ENCODE peak calls at places on chromosomes 6 and 20, in four cellular contexts. One of them, this sample, is unnamed.

GRCh38 chr6:169048806-169049205 is 204.8 kb downstream of the THBS2 start:
- DNase-seq in HCT116: no peak
- DNase-seq in HepG2: no peak
- DNase-seq in K562: no peak
- DNase-seq in this sample: no peak

GRCh38 chr6:105648276-105648675 is 245.4 kb upstream of the PREP start:
- DNase-seq in HepG2: no peak
- DNase-seq in K562: no peak
- DNase-seq in HCT116: no peak
- DNase-seq in this sample: no peak

GRCh38 chr6:138520463-138520862 is 21.2 kb upstream of the NHSL1 start:
- DNase-seq in HCT116: no peak
- DNase-seq in HepG2: no peak
- DNase-seq in K562: no peak
- DNase-seq in this sample: no peak

GRCh38 chr20:46131396-46131795 is 13.3 kb downstream of the CD40 start:
- DNase-seq in K562: no peak
- DNase-seq in HCT116: no peak
- DNase-seq in HepG2: no peak
- DNase-seq in this sample: no peak

GRCh38 chr20:48482790-48483189 is 345.0 kb downstream of the PREX1 start:
- DNase-seq in HepG2: no peak
- DNase-seq in K562: no peak
- DNase-seq in HCT116: no peak
- DNase-seq in this sample: no peak

GRCh38 chr6:47206626-47207025 is 103.1 kb downstream of the TNFRSF21 start:
- DNase-seq in HepG2: no peak
- DNase-seq in HCT116: no peak
- DNase-seq in K562: no peak
- DNase-seq in this sample: no peak

GRCh38 chr20:64198347-64198746 is 34.1 kb downstream of the MYT1 start:
- DNase-seq in HCT116: no peak
- DNase-seq in K562: no peak
- DNase-seq in HepG2: no peak
- DNase-seq in this sample: no peak

GRCh38 chr20:60262967-60263603 is 304.9 kb downstream of the CDH26 start:
- DNase-seq in HCT116: no peak
- DNase-seq in K562: peak
- DNase-seq in HepG2: peak
- DNase-seq in this sample: peak

GRCh38 chr20:43938017-43938655 is 23.5 kb downstream of the TOX2 start:
- DNase-seq in K562: no peak
- DNase-seq in HepG2: no peak
- DNase-seq in HCT116: no peak
- DNase-seq in this sample: no peak

GRCh38 chr20:36181934-36182603 is 27.5 kb downstream of the EPB41L1 start:
- DNase-seq in K562: no peak
- DNase-seq in HepG2: peak
- DNase-seq in HCT116: no peak
- DNase-seq in this sample: no peak

GRCh38 chr20:45358282-45359068 is 4.5 kb upstream of the SYS1 start:
- DNase-seq in HepG2: peak
- DNase-seq in HCT116: no peak
- DNase-seq in K562: no peak
- DNase-seq in this sample: no peak

GRCh38 chr20:6122111-6122872 is 538 bp downstream of the FERMT1 start:
- DNase-seq in K562: no peak
- DNase-seq in HepG2: peak
- DNase-seq in HCT116: no peak
- DNase-seq in this sample: no peak

GRCh38 chr20:64245746-64246595 is 9.6 kb upstream of the PCMTD2 start:
- DNase-seq in K562: no peak
- DNase-seq in HCT116: no peak
- DNase-seq in HepG2: no peak
- DNase-seq in this sample: no peak

GRCh38 chr6:66995669-66996068 is 1288.6 kb upstream of the EYS start:
- DNase-seq in HepG2: no peak
- DNase-seq in HCT116: no peak
- DNase-seq in K562: no peak
- DNase-seq in this sample: no peak

GRCh38 chr20:58706975-58707681 is 14.5 kb downstream of the NPEPL1 start:
- DNase-seq in HCT116: no peak
- DNase-seq in HepG2: no peak
- DNase-seq in K562: no peak
- DNase-seq in this sample: no peak

GRCh38 chr6:168051648-168052047 is 27.4 kb downstream of the FRMD1 start:
- DNase-seq in K562: no peak
- DNase-seq in HepG2: no peak
- DNase-seq in HCT116: no peak
- DNase-seq in this sample: no peak

GRCh38 chr6:71333050-71333449 is 44.4 kb downstream of the OGFRL1 start:
- DNase-seq in HCT116: no peak
- DNase-seq in HepG2: no peak
- DNase-seq in K562: no peak
- DNase-seq in this sample: no peak

GRCh38 chr20:7841967-7842301 is 98.3 kb downstream of the HAO1 start:
- DNase-seq in K562: no peak
- DNase-seq in HepG2: no peak
- DNase-seq in HCT116: no peak
- DNase-seq in this sample: peak

GRCh38 chr6:41228616-41229015 is 467 bp downstream of the TREML4 start:
- DNase-seq in HCT116: no peak
- DNase-seq in K562: no peak
- DNase-seq in HepG2: no peak
- DNase-seq in this sample: no peak

GRCh38 chr6:30615958-30616810 is 859 bp downstream of the PPP1R10 start:
- DNase-seq in HCT116: no peak
- DNase-seq in K562: peak
- DNase-seq in HepG2: peak
- DNase-seq in this sample: no peak

GRCh38 chr20:45861157-45862075 is 4.0 kb downstream of the ZSWIM3 start:
- DNase-seq in HepG2: peak
- DNase-seq in K562: no peak
- DNase-seq in HCT116: no peak
- DNase-seq in this sample: no peak

GRCh38 chr6:30495993-30496392 is 6.7 kb downstream of the HLA-E start:
- DNase-seq in HepG2: no peak
- DNase-seq in K562: no peak
- DNase-seq in HCT116: no peak
- DNase-seq in this sample: no peak

GRCh38 chr20:2879148-2879547 is 5.9 kb downstream of the PTPRA start:
- DNase-seq in K562: no peak
- DNase-seq in HepG2: no peak
- DNase-seq in HCT116: no peak
- DNase-seq in this sample: no peak

GRCh38 chr20:31870703-31871601 is 518 bp downstream of the TTLL9 start:
- DNase-seq in HepG2: no peak
- DNase-seq in K562: no peak
- DNase-seq in HCT116: no peak
- DNase-seq in this sample: no peak

GRCh38 chr6:154012852-154013251 is 26.2 kb upstream of the OPRM1 start:
- DNase-seq in HCT116: no peak
- DNase-seq in HepG2: no peak
- DNase-seq in K562: no peak
- DNase-seq in this sample: no peak

GRCh38 chr20:62023935-62024334 is 41.7 kb downstream of the TAF4 start:
- DNase-seq in K562: no peak
- DNase-seq in HCT116: no peak
- DNase-seq in HepG2: peak
- DNase-seq in this sample: no peak

GRCh38 chr6:122315842-122316241 is 83.6 kb upstream of the HSF2 start:
- DNase-seq in HCT116: no peak
- DNase-seq in HepG2: no peak
- DNase-seq in K562: no peak
- DNase-seq in this sample: no peak

GRCh38 chr6:2714359-2714895 is 36.3 kb downstream of the MYLK4 start:
- DNase-seq in K562: no peak
- DNase-seq in HepG2: no peak
- DNase-seq in HCT116: no peak
- DNase-seq in this sample: no peak

GRCh38 chr6:108434222-108434621 is 126.5 kb upstream of the FOXO3 start:
- DNase-seq in K562: no peak
- DNase-seq in HCT116: no peak
- DNase-seq in HepG2: no peak
- DNase-seq in this sample: no peak

GRCh38 chr20:25136643-25137559 is 55.0 kb upstream of the VSX1 start:
- DNase-seq in HepG2: no peak
- DNase-seq in HCT116: peak
- DNase-seq in K562: no peak
- DNase-seq in this sample: peak

GRCh38 chr20:5549200-5549599 is 201.0 kb upstream of the SHLD1 start:
- DNase-seq in K562: peak
- DNase-seq in HCT116: no peak
- DNase-seq in HepG2: no peak
- DNase-seq in this sample: no peak

GRCh38 chr20:14477125-14477524 is 139.7 kb upstream of the FLRT3 start:
- DNase-seq in K562: no peak
- DNase-seq in HepG2: no peak
- DNase-seq in HCT116: no peak
- DNase-seq in this sample: no peak

GRCh38 chr6:399785-400517 is 8.4 kb downstream of the IRF4 start:
- DNase-seq in K562: no peak
- DNase-seq in HCT116: no peak
- DNase-seq in HepG2: no peak
- DNase-seq in this sample: no peak

GRCh38 chr6:131694832-131695426 is 6.3 kb downstream of the OR2A4 start:
- DNase-seq in K562: peak
- DNase-seq in HepG2: peak
- DNase-seq in HCT116: peak
- DNase-seq in this sample: peak

GRCh38 chr6:146833157-146833556 is 234.4 kb downstream of the ADGB start:
- DNase-seq in HCT116: no peak
- DNase-seq in K562: no peak
- DNase-seq in HepG2: no peak
- DNase-seq in this sample: no peak

DNA sequence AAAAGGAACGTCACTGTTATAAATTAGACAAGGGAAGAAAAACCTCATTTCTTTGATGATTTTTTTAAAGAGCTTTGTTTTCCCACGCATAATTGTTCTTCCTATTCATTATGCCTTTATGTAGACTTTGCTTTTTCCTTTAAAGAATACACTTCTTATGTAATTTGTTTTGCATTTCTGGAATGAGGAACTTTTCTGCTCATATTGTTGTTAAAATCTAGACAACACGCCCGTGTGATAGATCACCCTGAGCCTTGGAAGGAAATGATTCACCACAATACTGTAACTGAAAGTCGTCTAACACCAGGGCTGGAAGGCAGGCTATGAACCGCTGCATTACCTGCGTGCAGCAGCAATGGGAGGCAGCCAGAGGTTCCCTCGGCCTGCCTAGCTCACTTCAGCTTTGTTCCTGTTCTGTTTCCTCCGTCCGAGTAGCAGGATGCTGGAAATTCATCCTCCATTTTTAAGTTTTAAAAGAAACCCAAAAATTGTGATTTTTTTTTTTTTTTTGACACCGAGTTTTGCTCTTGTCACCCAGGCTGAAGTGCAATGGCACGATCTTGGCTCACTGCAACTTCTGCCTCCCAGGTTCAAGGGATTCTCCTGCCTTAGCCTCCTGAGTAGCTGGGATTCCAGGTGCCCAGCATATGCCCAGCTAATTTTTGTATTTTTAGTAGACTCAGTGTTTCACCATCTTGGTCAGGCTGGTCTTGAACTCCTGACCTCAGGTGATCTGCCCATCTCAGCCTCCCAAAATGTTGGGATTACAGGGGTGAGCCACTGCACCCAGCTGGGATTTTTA is 49.6 kb upstream of the ZNF217 start:
- DNase-seq in HCT116: peak
- DNase-seq in HepG2: no peak
- DNase-seq in K562: peak
- DNase-seq in this sample: no peak
- TF ChIP-seq TCF7L2 in HCT116: no peak
- TF ChIP-seq TCF7L2 in HepG2: no peak
- TF ChIP-seq TCF7L2 in K562: no peak
- TF ChIP-seq TCF7L2 in this sample: no peak

DNA sequence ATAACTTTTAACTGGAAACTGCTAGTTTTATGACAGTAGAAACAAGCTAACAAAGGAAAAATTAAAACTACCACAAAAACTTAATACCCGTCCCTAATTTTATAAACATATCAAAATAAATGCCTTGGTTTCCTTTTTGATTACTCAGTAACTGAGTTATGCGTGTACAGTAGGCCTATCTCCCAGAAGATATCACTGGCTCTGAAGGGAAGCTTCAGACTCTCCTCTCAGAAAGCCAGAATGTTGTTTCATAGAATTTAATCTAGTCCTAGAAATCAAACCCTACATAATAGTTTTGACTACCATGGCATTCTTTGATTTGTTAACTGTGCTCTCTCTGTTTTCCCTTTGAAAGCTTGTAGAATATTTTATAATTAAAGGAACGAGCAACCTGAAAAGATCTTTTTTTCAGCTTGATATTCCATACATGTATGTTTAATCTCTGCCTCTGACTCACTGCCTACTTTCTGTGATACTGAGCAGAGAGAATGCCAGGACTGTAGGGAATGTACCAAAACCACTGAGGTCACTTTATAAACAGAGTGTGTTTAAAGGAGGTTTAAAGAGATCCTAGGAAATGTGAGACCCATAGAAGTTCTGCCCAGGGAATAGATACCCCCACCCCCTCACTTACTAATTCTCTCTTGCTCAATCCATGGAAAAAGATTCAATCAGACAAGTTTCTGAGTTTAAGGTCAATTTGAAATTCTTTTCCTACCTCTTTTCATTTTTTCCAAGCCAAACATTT is 311.5 kb downstream of the HDGFL1 start:
- DNase-seq in K562: no peak
- DNase-seq in HepG2: peak
- DNase-seq in HCT116: no peak
- DNase-seq in this sample: no peak
- H3K4me3 ChIP-seq in K562: no peak
- H3K4me3 ChIP-seq in HepG2: no peak
- H3K4me3 ChIP-seq in HCT116: no peak
- H3K4me3 ChIP-seq in this sample: no peak

GRCh38 chr6:149751239-149751638 is 1.7 kb downstream of the PCMT1 start:
- DNase-seq in HepG2: no peak
- DNase-seq in HCT116: no peak
- DNase-seq in K562: no peak
- DNase-seq in this sample: no peak
- H3K27ac ChIP-seq in HepG2: peak
- H3K27ac ChIP-seq in HCT116: no peak
- H3K27ac ChIP-seq in K562: peak
- H3K27ac ChIP-seq in this sample: peak

GRCh38 chr6:38708483-38708882 is 5.5 kb upstream of the GLO1 start:
- DNase-seq in K562: no peak
- DNase-seq in HCT116: no peak
- DNase-seq in HepG2: no peak
- DNase-seq in this sample: no peak

GRCh38 chr6:38715016-38715809 is at the start of gene DNAH8:
- DNase-seq in K562: no peak
- DNase-seq in HepG2: no peak
- DNase-seq in HCT116: no peak
- DNase-seq in this sample: no peak

GRCh38 chr6:38716825-38717224 is 1.7 kb downstream of the DNAH8 start:
- DNase-seq in HepG2: no peak
- DNase-seq in HCT116: no peak
- DNase-seq in K562: no peak
- DNase-seq in this sample: no peak

GRCh38 chr6:38714239-38715015 is 684 bp upstream of the DNAH8 start:
- DNase-seq in HepG2: no peak
- DNase-seq in K562: no peak
- DNase-seq in HCT116: no peak
- DNase-seq in this sample: no peak

GRCh38 chr6:38713812-38714211 is 1.3 kb upstream of the DNAH8 start:
- DNase-seq in HCT116: no peak
- DNase-seq in HepG2: no peak
- DNase-seq in K562: no peak
- DNase-seq in this sample: no peak
- TF ChIP-seq TCF7L2 in HCT116: no peak
- TF ChIP-seq TCF7L2 in HepG2: no peak
- TF ChIP-seq TCF7L2 in K562: no peak
- TF ChIP-seq TCF7L2 in this sample: no peak

This sample was measured in Panc1.